ENCODE peak calls at places on chromosomes 2 and 18, in four cellular contexts. One of them, this sample, is unnamed. For H3K27me3, the result is how much of the 10 kb centered on the place peaks cover.

GRCh38 chr2:42828487-42829416 is 36.4 kb upstream of the HAAO start:
- DNase-seq in AG04450: no peak
- DNase-seq in small intestine: peak
- DNase-seq in CD4-positive, alpha-beta memory T cell: peak
- DNase-seq in this sample: peak

GRCh38 chr18:32803571-32803970 is 30.7 kb upstream of the KLHL14 start:
- DNase-seq in CD4-positive, alpha-beta memory T cell: no peak
- DNase-seq in small intestine: no peak
- DNase-seq in AG04450: no peak
- DNase-seq in this sample: no peak

GRCh38 chr2:53519925-53520629 is 247.5 kb upstream of the CHAC2 start:
- DNase-seq in small intestine: no peak
- DNase-seq in CD4-positive, alpha-beta memory T cell: no peak
- DNase-seq in AG04450: no peak
- DNase-seq in this sample: no peak

GRCh38 chr18:28071199-28071598 is 105.7 kb downstream of the CDH2 start:
- DNase-seq in small intestine: peak
- DNase-seq in CD4-positive, alpha-beta memory T cell: no peak
- DNase-seq in AG04450: no peak
- DNase-seq in this sample: no peak

GRCh38 chr18:57497372-57498294 is 62.5 kb downstream of the ONECUT2 start:
- DNase-seq in small intestine: peak
- DNase-seq in CD4-positive, alpha-beta memory T cell: no peak
- DNase-seq in AG04450: no peak
- DNase-seq in this sample: no peak

GRCh38 chr2:134243244-134243643 is 10.6 kb upstream of the MGAT5 start:
- DNase-seq in small intestine: no peak
- DNase-seq in CD4-positive, alpha-beta memory T cell: no peak
- DNase-seq in AG04450: no peak
- DNase-seq in this sample: no peak

GRCh38 chr18:54780285-54780861 is 47.9 kb upstream of the RAB27B start:
- DNase-seq in AG04450: no peak
- DNase-seq in small intestine: no peak
- DNase-seq in CD4-positive, alpha-beta memory T cell: no peak
- DNase-seq in this sample: no peak

GRCh38 chr2:136025057-136025973 is 39.9 kb upstream of the DARS1 start:
- DNase-seq in small intestine: peak
- DNase-seq in CD4-positive, alpha-beta memory T cell: no peak
- DNase-seq in AG04450: no peak
- DNase-seq in this sample: peak

GRCh38 chr2:186542002-186542401 is 47.9 kb upstream of the ITGAV start:
- DNase-seq in AG04450: no peak
- DNase-seq in CD4-positive, alpha-beta memory T cell: no peak
- DNase-seq in small intestine: no peak
- DNase-seq in this sample: no peak

GRCh38 chr2:28316546-28317335 is 75.9 kb upstream of the FOSL2 start:
- DNase-seq in small intestine: no peak
- DNase-seq in AG04450: no peak
- DNase-seq in CD4-positive, alpha-beta memory T cell: no peak
- DNase-seq in this sample: no peak

GRCh38 chr2:97664636-97664970 is 759 bp upstream of the ACTR1B start:
- DNase-seq in AG04450: no peak
- DNase-seq in CD4-positive, alpha-beta memory T cell: no peak
- DNase-seq in small intestine: no peak
- DNase-seq in this sample: no peak

GRCh38 chr18:59386909-59387515 is 27.9 kb upstream of the LMAN1 start:
- DNase-seq in AG04450: no peak
- DNase-seq in CD4-positive, alpha-beta memory T cell: no peak
- DNase-seq in small intestine: no peak
- DNase-seq in this sample: no peak
- H3K27me3 ChIP-seq in AG04450: under half
- H3K27me3 ChIP-seq in CD4-positive, alpha-beta memory T cell: under half
- H3K27me3 ChIP-seq in small intestine: under half
- H3K27me3 ChIP-seq in this sample: under half

GRCh38 chr2:104890092-104890393 is 36.1 kb downstream of the POU3F3 start:
- DNase-seq in small intestine: no peak
- DNase-seq in AG04450: no peak
- DNase-seq in CD4-positive, alpha-beta memory T cell: no peak
- DNase-seq in this sample: no peak

GRCh38 chr2:104890670-104891069 is 36.8 kb downstream of the POU3F3 start:
- DNase-seq in small intestine: peak
- DNase-seq in AG04450: no peak
- DNase-seq in CD4-positive, alpha-beta memory T cell: no peak
- DNase-seq in this sample: no peak

GRCh38 chr2:104888489-104889245 is 34.8 kb downstream of the POU3F3 start:
- DNase-seq in CD4-positive, alpha-beta memory T cell: no peak
- DNase-seq in small intestine: no peak
- DNase-seq in AG04450: no peak
- DNase-seq in this sample: no peak

GRCh38 chr2:104891145-104891544 is 37.2 kb downstream of the POU3F3 start:
- DNase-seq in CD4-positive, alpha-beta memory T cell: no peak
- DNase-seq in small intestine: no peak
- DNase-seq in AG04450: no peak
- DNase-seq in this sample: no peak

DNA sequence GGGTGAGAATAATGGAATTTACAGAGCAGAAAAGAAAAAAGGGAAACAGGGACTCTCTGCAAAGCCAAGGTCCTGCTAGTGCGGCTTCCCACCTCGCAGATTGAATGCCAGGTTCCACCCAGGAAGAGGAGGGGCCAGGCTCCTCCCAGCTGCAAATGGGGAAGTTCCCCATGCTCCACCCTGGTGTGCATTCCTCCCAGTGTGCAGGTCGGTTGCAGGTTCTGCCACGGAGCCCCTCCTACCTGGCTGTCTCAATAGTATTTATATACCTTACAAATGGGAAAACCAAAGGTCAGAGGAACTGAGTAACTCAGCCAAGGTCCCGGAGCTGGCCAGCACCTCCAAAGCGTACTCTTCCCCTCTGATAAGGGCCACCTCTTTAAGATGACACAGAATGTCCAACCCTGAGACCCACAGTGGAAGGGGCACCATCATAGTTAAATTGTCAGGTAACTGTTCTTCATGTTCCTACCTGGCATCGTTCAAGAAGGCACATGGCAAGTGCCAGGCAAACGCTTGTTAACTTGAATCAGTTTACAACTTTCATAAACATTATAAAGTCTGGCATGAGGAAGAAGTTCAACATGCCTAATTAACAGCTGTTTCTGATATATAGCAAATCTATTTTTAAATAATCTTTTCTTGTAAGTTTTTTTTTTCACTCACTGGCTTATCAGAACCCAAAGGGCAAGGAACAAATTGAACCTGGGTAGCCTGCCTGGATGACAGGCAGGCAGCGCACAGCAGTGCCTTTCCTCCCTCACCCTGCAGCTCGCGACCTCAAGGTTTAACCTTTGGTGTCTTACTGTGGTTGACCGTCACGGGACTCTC is 35.6 kb downstream of the POU3F3 start:
- DNase-seq in AG04450: no peak
- DNase-seq in CD4-positive, alpha-beta memory T cell: no peak
- DNase-seq in small intestine: peak
- DNase-seq in this sample: no peak
- H3K4me3 ChIP-seq in AG04450: no peak
- H3K4me3 ChIP-seq in CD4-positive, alpha-beta memory T cell: no peak
- H3K4me3 ChIP-seq in small intestine: no peak
- H3K4me3 ChIP-seq in this sample: no peak

GRCh38 chr2:239040152-239040761 is 192.4 kb downstream of the TWIST2 start:
- DNase-seq in CD4-positive, alpha-beta memory T cell: no peak
- DNase-seq in small intestine: no peak
- DNase-seq in AG04450: no peak
- DNase-seq in this sample: no peak
- H3K27me3 ChIP-seq in CD4-positive, alpha-beta memory T cell: under half
- H3K27me3 ChIP-seq in small intestine: under half
- H3K27me3 ChIP-seq in AG04450: under half
- H3K27me3 ChIP-seq in this sample: under half

DNA sequence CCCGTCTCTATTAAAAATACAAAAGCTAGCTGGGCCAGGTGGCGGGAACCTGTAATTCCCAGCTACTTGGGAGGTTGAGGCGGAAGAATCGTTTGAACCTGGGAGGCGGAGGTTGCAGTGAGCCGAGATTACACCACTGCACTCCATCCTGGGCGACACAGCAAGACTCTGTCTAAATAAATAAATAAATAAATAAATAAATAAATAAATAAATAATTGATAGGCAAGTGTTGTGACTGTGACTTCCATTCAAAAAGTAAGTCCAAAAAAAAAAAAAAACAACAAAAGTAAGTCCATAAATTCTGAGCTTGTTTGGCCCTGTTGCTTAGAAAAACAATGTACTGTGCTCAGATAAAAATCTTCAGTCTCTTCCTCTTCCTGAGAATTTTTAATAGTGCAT is 2.2 kb downstream of the STON1 start:
- DNase-seq in small intestine: no peak
- DNase-seq in AG04450: no peak
- DNase-seq in CD4-positive, alpha-beta memory T cell: no peak
- DNase-seq in this sample: no peak
- H3K4me3 ChIP-seq in small intestine: no peak
- H3K4me3 ChIP-seq in AG04450: no peak
- H3K4me3 ChIP-seq in CD4-positive, alpha-beta memory T cell: no peak
- H3K4me3 ChIP-seq in this sample: no peak

DNA sequence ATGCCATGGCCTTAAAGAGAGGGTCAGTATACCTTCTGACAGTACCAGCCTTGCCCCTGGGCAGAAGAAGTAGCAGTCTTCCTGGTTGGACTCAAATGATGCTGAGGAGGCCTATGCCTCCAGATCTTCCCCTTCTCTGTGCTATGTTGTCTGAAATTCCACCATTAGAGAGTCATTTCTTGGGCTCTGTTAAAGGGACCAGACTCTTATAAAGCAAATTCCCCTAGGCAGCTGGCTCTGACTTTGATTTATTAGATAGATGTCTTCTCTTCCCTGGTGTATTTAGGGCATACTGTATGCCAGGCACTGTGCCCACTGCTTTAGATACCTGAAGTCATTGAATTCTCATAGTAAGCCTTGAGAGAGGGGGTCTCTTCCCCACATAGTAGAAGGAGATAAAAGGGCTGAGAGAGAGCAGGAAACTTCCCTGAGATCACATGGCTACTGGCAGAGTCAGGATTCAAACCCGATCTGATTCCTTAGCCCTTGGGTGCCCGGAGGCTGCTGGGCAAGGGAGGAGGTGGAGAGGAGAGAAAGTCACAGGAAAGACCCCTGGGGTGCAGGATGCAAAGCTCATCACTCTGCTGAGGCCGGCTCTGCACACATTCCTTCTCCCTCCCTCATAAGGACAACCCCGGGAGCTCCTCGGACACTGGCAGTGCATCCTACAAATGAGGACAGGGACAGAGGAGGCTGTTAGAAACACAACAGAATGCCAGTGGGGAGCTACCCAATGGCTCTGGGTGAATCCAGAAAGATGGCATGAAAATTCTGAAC is 23.0 kb downstream of the COPS9 start:
- DNase-seq in small intestine: no peak
- DNase-seq in CD4-positive, alpha-beta memory T cell: no peak
- DNase-seq in AG04450: no peak
- DNase-seq in this sample: no peak
- H3K27me3 ChIP-seq in small intestine: under half
- H3K27me3 ChIP-seq in CD4-positive, alpha-beta memory T cell: under half
- H3K27me3 ChIP-seq in AG04450: under half
- H3K27me3 ChIP-seq in this sample: under half

This sample was measured in SJSA1.